ENCODE peak calls at places on chromosome 2, in six cellular contexts. One of them, this sample, is unnamed.

GRCh38 chr2:151338115-151338514 is 19.3 kb upstream of the TNFAIP6 start:
- DNase-seq in stimulated activated CD4-positive, alpha-beta T cell treated with anti-CD3 and anti-CD28 coated beads, TNF-alpha, amount 100 ng/mL, for 4 hours: no peak
- DNase-seq in HFF-Myc: no peak
- DNase-seq in nephron progenitor cell: no peak
- DNase-seq in stimulated activated naive CD4-positive, alpha-beta T cell: no peak
- DNase-seq in bronchial epithelial cell: no peak
- DNase-seq in this sample: peak

GRCh38 chr2:86025229-86025820 is 80.4 kb downstream of the POLR1A start:
- DNase-seq in stimulated activated CD4-positive, alpha-beta T cell treated with anti-CD3 and anti-CD28 coated beads, TNF-alpha, amount 100 ng/mL, for 4 hours: no peak
- DNase-seq in HFF-Myc: no peak
- DNase-seq in nephron progenitor cell: no peak
- DNase-seq in stimulated activated naive CD4-positive, alpha-beta T cell: no peak
- DNase-seq in bronchial epithelial cell: no peak
- DNase-seq in this sample: no peak

GRCh38 chr2:239896075-239896474 is 129.1 kb downstream of the NDUFA10 start:
- DNase-seq in stimulated activated CD4-positive, alpha-beta T cell treated with anti-CD3 and anti-CD28 coated beads, TNF-alpha, amount 100 ng/mL, for 4 hours: no peak
- DNase-seq in HFF-Myc: no peak
- DNase-seq in nephron progenitor cell: no peak
- DNase-seq in stimulated activated naive CD4-positive, alpha-beta T cell: no peak
- DNase-seq in bronchial epithelial cell: no peak
- DNase-seq in this sample: no peak

GRCh38 chr2:38765149-38765548 is 12.9 kb upstream of the GEMIN6 start:
- DNase-seq in stimulated activated CD4-positive, alpha-beta T cell treated with anti-CD3 and anti-CD28 coated beads, TNF-alpha, amount 100 ng/mL, for 4 hours: no peak
- DNase-seq in HFF-Myc: no peak
- DNase-seq in nephron progenitor cell: no peak
- DNase-seq in stimulated activated naive CD4-positive, alpha-beta T cell: no peak
- DNase-seq in bronchial epithelial cell: peak
- DNase-seq in this sample: no peak

GRCh38 chr2:130864830-130865229 is 28.1 kb downstream of the ARHGEF4 start:
- DNase-seq in stimulated activated CD4-positive, alpha-beta T cell treated with anti-CD3 and anti-CD28 coated beads, TNF-alpha, amount 100 ng/mL, for 4 hours: no peak
- DNase-seq in HFF-Myc: peak
- DNase-seq in nephron progenitor cell: no peak
- DNase-seq in stimulated activated naive CD4-positive, alpha-beta T cell: no peak
- DNase-seq in bronchial epithelial cell: peak
- DNase-seq in this sample: peak

GRCh38 chr2:28606986-28607441 is 111.2 kb downstream of the PLB1 start:
- DNase-seq in stimulated activated CD4-positive, alpha-beta T cell treated with anti-CD3 and anti-CD28 coated beads, TNF-alpha, amount 100 ng/mL, for 4 hours: no peak
- DNase-seq in HFF-Myc: no peak
- DNase-seq in nephron progenitor cell: peak
- DNase-seq in stimulated activated naive CD4-positive, alpha-beta T cell: no peak
- DNase-seq in bronchial epithelial cell: no peak
- DNase-seq in this sample: no peak

GRCh38 chr2:190551928-190552327 is 17.4 kb upstream of the NEMP2 start:
- DNase-seq in stimulated activated CD4-positive, alpha-beta T cell treated with anti-CD3 and anti-CD28 coated beads, TNF-alpha, amount 100 ng/mL, for 4 hours: no peak
- DNase-seq in HFF-Myc: no peak
- DNase-seq in nephron progenitor cell: no peak
- DNase-seq in stimulated activated naive CD4-positive, alpha-beta T cell: no peak
- DNase-seq in bronchial epithelial cell: no peak
- DNase-seq in this sample: peak

GRCh38 chr2:143682643-143683042 is 553.4 kb downstream of the ARHGAP15 start:
- DNase-seq in stimulated activated CD4-positive, alpha-beta T cell treated with anti-CD3 and anti-CD28 coated beads, TNF-alpha, amount 100 ng/mL, for 4 hours: no peak
- DNase-seq in HFF-Myc: no peak
- DNase-seq in nephron progenitor cell: no peak
- DNase-seq in stimulated activated naive CD4-positive, alpha-beta T cell: no peak
- DNase-seq in bronchial epithelial cell: no peak
- DNase-seq in this sample: peak

GRCh38 chr2:200665626-200666453 is 80.0 kb downstream of the AOX1 start:
- DNase-seq in stimulated activated CD4-positive, alpha-beta T cell treated with anti-CD3 and anti-CD28 coated beads, TNF-alpha, amount 100 ng/mL, for 4 hours: no peak
- DNase-seq in HFF-Myc: no peak
- DNase-seq in nephron progenitor cell: no peak
- DNase-seq in stimulated activated naive CD4-positive, alpha-beta T cell: no peak
- DNase-seq in bronchial epithelial cell: peak
- DNase-seq in this sample: no peak

GRCh38 chr2:90207454-90208058 is 1516.1 kb downstream of the RPIA start:
- DNase-seq in stimulated activated CD4-positive, alpha-beta T cell treated with anti-CD3 and anti-CD28 coated beads, TNF-alpha, amount 100 ng/mL, for 4 hours: no peak
- DNase-seq in HFF-Myc: no peak
- DNase-seq in nephron progenitor cell: no peak
- DNase-seq in stimulated activated naive CD4-positive, alpha-beta T cell: no peak
- DNase-seq in bronchial epithelial cell: peak
- DNase-seq in this sample: peak

GRCh38 chr2:181374741-181375675 is 82.2 kb upstream of the ITGA4 start:
- DNase-seq in stimulated activated CD4-positive, alpha-beta T cell treated with anti-CD3 and anti-CD28 coated beads, TNF-alpha, amount 100 ng/mL, for 4 hours: no peak
- DNase-seq in HFF-Myc: peak
- DNase-seq in nephron progenitor cell: no peak
- DNase-seq in stimulated activated naive CD4-positive, alpha-beta T cell: no peak
- DNase-seq in bronchial epithelial cell: no peak
- DNase-seq in this sample: peak